ENCODE peak calls at places on chromosomes 13 and 19, in four cellular contexts. P is HepG2, V is K562, J is GM12878. H is an unnamed sample.

GRCh38 chr19:38209671-38210457 is 14.2 kb downstream of the DPF1 start:
- DNase-seq in J (no peak), V (no peak), P (no peak), H (peak)

GRCh38 chr13:106464076-106464475 is 71.4 kb downstream of the EFNB2 start:
- DNase-seq in V (no peak), J (no peak), P (no peak), H (no peak)

GRCh38 chr13:91347996-91348905 is 764 bp downstream of the MIR17HG start:
- DNase-seq in V (peak), J (no peak), P (no peak), H (peak)

GRCh38 chr13:21124853-21125252 is 51.5 kb downstream of the SKA3 start:
- DNase-seq in J (no peak), P (peak), V (no peak), H (no peak)

GRCh38 chr13:59774511-59774911 is 389.2 kb downstream of the DIAPH3 start:
- DNase-seq in V (no peak), P (peak), J (no peak), H (no peak)

GRCh38 chr19:15866646-15867045 is 31.2 kb downstream of the CYP4F2 start:
- DNase-seq in P (no peak), J (no peak), V (no peak), H (no peak)

GRCh38 chr19:34313188-34313587 is 51.8 kb upstream of the GPI start:
- DNase-seq in J (no peak), V (no peak), P (no peak), H (no peak)

GRCh38 chr13:106752584-106753202 is 184.8 kb upstream of the ARGLU1 start:
- DNase-seq in J (no peak), P (no peak), V (no peak), H (no peak)

GRCh38 chr19:7142771-7143170 is 73.3 kb downstream of the ZNF557 start:
- DNase-seq in J (no peak), V (no peak), P (no peak), H (no peak)

GRCh38 chr13:73879346-73880020 is 254.7 kb downstream of the KLF12 start:
- DNase-seq in J (no peak), P (no peak), V (no peak), H (no peak)

GRCh38 chr13:50370303-50370950 is 355.2 kb downstream of the KCNRG start:
- DNase-seq in J (peak), V (no peak), P (no peak), H (no peak)

GRCh38 chr19:42057856-42058255 is 12.2 kb downstream of the GRIK5 start:
- DNase-seq in P (no peak), J (no peak), V (no peak), H (no peak)

GRCh38 chr19:3163230-3163886 is 15.2 kb upstream of the S1PR4 start:
- DNase-seq in V (peak), J (no peak), P (peak), H (peak)

GRCh38 chr13:99750951-99751350 is 220.6 kb downstream of the ZIC5 start:
- DNase-seq in P (no peak), V (no peak), J (no peak), H (no peak)

GRCh38 chr13:65882810-65883209 is 1347.3 kb downstream of the PCDH9 start:
- DNase-seq in P (no peak), J (no peak), V (no peak), H (peak)

GRCh38 chr13:50451609-50452008 is 391.9 kb downstream of the DLEU7 start:
- DNase-seq in P (no peak), V (no peak), J (no peak), H (no peak)

GRCh38 chr13:72648513-72649065 is 78.8 kb downstream of the MZT1 start:
- DNase-seq in P (no peak), J (no peak), V (no peak), H (no peak)

GRCh38 chr19:57068921-57069697 is 50.7 kb upstream of the USP29 start:
- DNase-seq in V (no peak), P (peak), J (no peak), H (peak)

DNA sequence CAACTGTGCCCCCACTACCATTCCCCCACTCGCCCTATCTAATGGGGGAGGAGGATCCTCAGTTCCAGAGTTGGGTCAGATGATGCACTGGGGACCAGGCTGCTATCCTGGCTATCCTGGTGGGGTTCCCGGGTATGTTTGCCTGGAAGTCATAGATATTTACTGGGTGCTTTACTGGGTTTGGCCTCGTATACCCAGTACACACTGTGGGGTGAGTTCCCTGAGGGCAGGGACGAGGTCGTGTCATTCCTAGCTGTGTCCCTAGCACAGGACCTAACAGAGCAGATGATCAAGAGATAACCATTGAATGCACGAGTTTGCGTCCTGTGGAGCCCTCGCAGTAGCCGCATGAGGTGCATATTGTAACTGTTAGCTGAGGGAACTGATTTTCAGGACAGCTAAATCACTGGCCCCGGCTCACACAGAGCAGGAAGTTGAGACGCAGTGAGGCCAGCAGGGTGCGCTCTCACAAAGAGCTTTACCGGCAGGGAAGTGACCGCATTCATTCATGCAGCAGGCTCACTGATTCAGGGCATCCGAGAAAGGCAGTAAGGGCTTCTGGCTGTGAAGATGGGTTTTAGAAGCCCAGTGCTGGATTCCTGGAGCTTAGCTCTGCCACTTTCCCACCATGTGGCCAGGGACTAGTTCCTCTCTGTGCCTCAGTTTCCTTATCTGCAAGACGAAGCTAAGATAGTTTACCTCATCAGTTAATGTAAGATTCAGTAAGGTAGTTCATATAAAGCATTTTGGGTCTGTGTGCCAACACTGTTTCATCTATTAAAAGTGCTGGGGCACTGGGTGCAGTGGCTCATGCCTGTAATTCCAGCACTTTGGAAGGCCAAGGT is 6.0 kb downstream of the RUVBL2 start:
- DNase-seq in V (peak), J (no peak), P (no peak), H (peak)
- TF ChIP-seq CREM in V (peak), J (no peak), P (no peak), H (no peak)

DNA sequence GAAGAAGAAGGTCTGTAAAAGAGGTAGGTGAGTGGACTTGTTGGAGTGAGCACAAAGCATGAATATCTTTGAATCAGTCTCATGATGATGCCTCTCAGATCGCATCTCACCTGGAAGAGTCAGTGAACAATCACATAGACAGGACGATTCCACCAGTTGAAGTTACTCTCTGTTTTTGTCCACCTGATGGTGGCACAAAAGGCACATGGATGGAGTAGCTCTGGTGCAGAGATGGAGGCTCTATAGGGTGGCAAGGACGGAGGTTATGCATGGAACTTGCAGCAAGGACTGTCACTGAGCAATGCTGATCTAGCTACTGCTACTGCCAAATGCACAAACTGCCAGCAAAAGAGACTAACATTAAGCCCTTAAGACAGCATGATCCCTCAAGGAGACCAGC is 10.3 kb upstream of the MYCBP2 start:
- DNase-seq in P (no peak), J (no peak), V (no peak), H (no peak)
- TF ChIP-seq TCF7 in P (no peak), J (no peak), V (no peak), H (no peak)

GRCh38 chr19:19217110-19217509 is 5.4 kb downstream of the NCAN start:
- DNase-seq in J (no peak), V (peak), P (peak), H (no peak)
- TF ChIP-seq CREM in J (no peak), V (no peak), P (no peak), H (no peak)

GRCh38 chr13:58018865-58019264 is 387.3 kb downstream of the PCDH17 start:
- DNase-seq in J (no peak), P (no peak), V (no peak), H (no peak)

DNA sequence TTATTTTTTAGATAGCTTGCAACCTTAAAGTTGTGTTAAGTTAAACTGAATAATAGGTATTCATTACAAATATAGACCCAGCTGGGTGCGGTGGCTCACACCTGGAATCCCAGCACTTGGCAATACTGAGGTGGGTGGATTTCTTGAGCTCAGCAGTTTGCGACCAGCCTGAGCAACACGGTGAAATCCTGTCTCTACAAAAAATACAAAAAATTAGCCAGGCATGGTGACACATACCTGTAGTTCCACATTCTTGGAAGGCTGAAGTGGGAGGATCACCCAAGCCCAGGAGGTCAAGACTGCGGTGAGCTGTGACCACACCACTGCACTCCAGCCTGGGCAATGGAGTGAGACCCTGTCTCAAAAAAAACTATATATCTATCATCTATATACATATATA is 386.5 kb downstream of the PCDH17 start:
- DNase-seq in V (no peak), J (no peak), P (no peak), H (no peak)
- TF ChIP-seq TCF7 in V (no peak), J (no peak), P (no peak), H (no peak)

DNA sequence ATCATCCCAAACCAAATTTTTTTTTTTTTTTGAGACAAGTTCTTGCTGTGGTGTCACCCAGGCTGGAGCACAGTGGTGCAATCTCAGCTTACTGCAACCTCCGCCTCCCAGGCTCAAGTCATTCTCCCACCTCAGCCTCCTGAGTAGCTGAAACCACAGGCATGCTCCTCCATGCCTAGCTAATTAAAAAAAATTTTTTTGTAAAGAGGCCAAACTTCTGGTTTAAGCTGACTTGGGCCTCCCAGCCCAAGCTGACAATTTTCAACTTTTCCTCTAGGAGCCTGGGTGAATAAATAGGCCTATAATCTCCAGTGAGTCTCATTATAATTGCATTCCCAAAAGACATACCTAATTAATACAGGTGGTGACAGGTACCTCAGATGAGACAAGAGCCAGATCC is 22.1 kb upstream of the OLFM2 start:
- DNase-seq in J (no peak), P (no peak), V (no peak), H (no peak)
- TF ChIP-seq CREM in J (no peak), P (no peak), V (no peak), H (no peak)

GRCh38 chr19:1064661-1065605 is 2.0 kb upstream of the ARHGAP45 start:
- DNase-seq in P (no peak), J (no peak), V (no peak), H (peak)
- TF ChIP-seq TCF7 in P (no peak), J (no peak), V (no peak), H (no peak)